ENCODE peak calls at places on chromosomes 7 and 10, in six cellular contexts. C, V, L, Y, D and O are unnamed samples.
A peak's percentile ranks its signal among the peaks of the same experiment; 100 is the strongest.

GRCh38 chr7:46814516-46815250 is 767.2 kb downstream of the TNS3 start:
- DNase-seq in C (no peak), V (no peak), L (no peak), Y (no peak), D (no peak), O (no peak)

GRCh38 chr7:131543298-131543697 is 13.1 kb downstream of the PODXL start:
- DNase-seq in C (no peak), V (no peak), L (no peak), Y (no peak), D (no peak), O (no peak)

GRCh38 chr10:75244487-75245353 is 9.0 kb upstream of the COMTD1 start:
- DNase-seq in C (no peak), V (no peak), L (no peak), Y (no peak), D (no peak), O (no peak)

GRCh38 chr10:32433542-32433941 is 12.4 kb upstream of the CCDC7 start:
- DNase-seq in C (no peak), V (no peak), L (no peak), Y (no peak), D (no peak), O (no peak)

GRCh38 chr7:17357952-17358351 is 59.5 kb downstream of the AHR start:
- DNase-seq in C (no peak), V (no peak), L (no peak), Y (no peak), D (no peak), O (no peak)

GRCh38 chr10:14820775-14821154 is 17.1 kb downstream of the CDNF start:
- DNase-seq in C (peak; percentile 92), V (peak; percentile 41), L (no peak), Y (no peak), D (no peak), O (no peak)

GRCh38 chr7:143360788-143361551 is 1.5 kb downstream of the FAM131B start:
- DNase-seq in C (no peak), V (no peak), L (no peak), Y (no peak), D (peak; percentile 64), O (no peak)

GRCh38 chr7:28292826-28293528 is 112.4 kb upstream of the JAZF1 start:
- DNase-seq in C (no peak), V (no peak), L (peak; percentile 4), Y (peak; percentile 5), D (no peak), O (no peak)

GRCh38 chr7:132298782-132299181 is 277.5 kb downstream of the PLXNA4 start:
- DNase-seq in C (peak; percentile 24), V (no peak), L (peak; percentile 85), Y (no peak), D (no peak), O (no peak)

GRCh38 chr7:130899638-130900401 is 165.8 kb upstream of the KLF14 start:
- DNase-seq in C (no peak), V (no peak), L (no peak), Y (no peak), D (no peak), O (no peak)

GRCh38 chr10:121152033-121152432 is 300.9 kb downstream of the WDR11 start:
- DNase-seq in C (no peak), V (no peak), L (no peak), Y (no peak), D (no peak), O (no peak)

GRCh38 chr7:22563621-22564241 is 63.7 kb upstream of the STEAP1B start:
- DNase-seq in C (no peak), V (peak; percentile 28), L (peak; percentile 62), Y (no peak), D (no peak), O (no peak)

GRCh38 chr7:125412890-125413665 is 483.5 kb upstream of the POT1 start:
- DNase-seq in C (no peak), V (no peak), L (no peak), Y (no peak), D (no peak), O (no peak)

GRCh38 chr7:2120251-2120660 is 112.5 kb downstream of the MAD1L1 start:
- DNase-seq in C (no peak), V (no peak), L (no peak), Y (no peak), D (no peak), O (no peak)

GRCh38 chr10:5611899-5612680 is 54.3 kb downstream of the ASB13 start:
- DNase-seq in C (no peak), V (no peak), L (no peak), Y (no peak), D (no peak), O (no peak)

GRCh38 chr10:63072951-63073350 is 60.2 kb upstream of the NRBF2 start:
- DNase-seq in C (no peak), V (no peak), L (no peak), Y (no peak), D (no peak), O (no peak)

GRCh38 chr7:23542752-23543151 is 11.0 kb upstream of the TRA2A start:
- DNase-seq in C (no peak), V (no peak), L (no peak), Y (no peak), D (no peak), O (no peak)

GRCh38 chr10:6119962-6120361 is 31.1 kb downstream of the RBM17 start:
- DNase-seq in C (no peak), V (no peak), L (no peak), Y (no peak), D (no peak), O (no peak)

GRCh38 chr10:120810298-120810697 is 40.9 kb upstream of the WDR11 start:
- DNase-seq in C (no peak), V (no peak), L (peak; percentile 31), Y (no peak), D (peak; percentile 42), O (no peak)

GRCh38 chr10:107442035-107442505 is 277.6 kb upstream of the SORCS1 start:
- DNase-seq in C (no peak), V (no peak), L (no peak), Y (peak; percentile 68), D (no peak), O (no peak)

GRCh38 chr10:62165803-62166202 is 102.8 kb downstream of the RTKN2 start:
- DNase-seq in C (no peak), V (no peak), L (no peak), Y (no peak), D (no peak), O (no peak)

GRCh38 chr10:18523025-18523424 is 128.4 kb downstream of the NSUN6 start:
- DNase-seq in C (no peak), V (no peak), L (peak; percentile 11), Y (no peak), D (no peak), O (no peak)

GRCh38 chr10:65570143-65571010 is 1355.5 kb upstream of the LRRTM3 start:
- DNase-seq in C (peak; percentile 72), V (peak; percentile 8), L (peak; percentile 51), Y (no peak), D (peak; percentile 51), O (peak; percentile 72)

GRCh38 chr7:77409739-77410545 is 6.2 kb downstream of the GSAP start:
- DNase-seq in C (peak; percentile 83), V (no peak), L (no peak), Y (no peak), D (no peak), O (no peak)

GRCh38 chr7:102220929-102221850 is 65.5 kb upstream of the SH2B2 start:
- DNase-seq in C (no peak), V (no peak), L (peak; percentile 69), Y (no peak), D (no peak), O (no peak)

GRCh38 chr10:126671402-126671975 is 996 bp upstream of the C10orf90 start:
- DNase-seq in C (no peak), V (no peak), L (no peak), Y (no peak), D (no peak), O (no peak)

GRCh38 chr10:126668505-126668904 is 2.0 kb downstream of the C10orf90 start:
- DNase-seq in C (no peak), V (no peak), L (no peak), Y (no peak), D (no peak), O (no peak)

GRCh38 chr10:126669188-126669587 is 1.3 kb downstream of the C10orf90 start:
- DNase-seq in C (no peak), V (no peak), L (no peak), Y (no peak), D (no peak), O (no peak)

GRCh38 chr10:126670886-126671285 is 393 bp upstream of the C10orf90 start:
- DNase-seq in C (no peak), V (no peak), L (no peak), Y (no peak), D (no peak), O (no peak)

GRCh38 chr10:126670056-126670743 is at the start of gene C10orf90:
- DNase-seq in C (no peak), V (no peak), L (no peak), Y (no peak), D (no peak), O (no peak)
- H3K27ac ChIP-seq in C (no peak within 1 kb of the TSS), V (no peak within 1 kb of the TSS), L (no peak within 1 kb of the TSS), Y (no peak within 1 kb of the TSS), D (no peak within 1 kb of the TSS), O (no peak within 1 kb of the TSS)

GRCh38 chr7:220151-220841 is 27.9 kb downstream of the FAM20C start:
- DNase-seq in C (peak; percentile 44), V (peak; percentile 70), L (no peak), Y (no peak), D (peak; percentile 75), O (no peak)
- TF ChIP-seq CTCF in C (no peak), V (peak; percentile 67), L (no peak), Y (no peak), D (peak; percentile 11), O (peak; percentile 9)

GRCh38 chr7:152367170-152367569 is 68.6 kb downstream of the KMT2C start:
- DNase-seq in C (no peak), V (no peak), L (no peak), Y (no peak), D (no peak), O (no peak)

GRCh38 chr7:152369518-152369917 is 66.3 kb downstream of the KMT2C start:
- DNase-seq in C (no peak), V (no peak), L (no peak), Y (no peak), D (no peak), O (no peak)

GRCh38 chr7:152365982-152366603 is 69.7 kb downstream of the KMT2C start:
- DNase-seq in C (no peak), V (no peak), L (no peak), Y (no peak), D (no peak), O (no peak)

GRCh38 chr7:152363798-152364197 is 72.0 kb downstream of the KMT2C start:
- DNase-seq in C (no peak), V (no peak), L (no peak), Y (no peak), D (no peak), O (no peak)

GRCh38 chr7:152366662-152367061 is 69.1 kb downstream of the KMT2C start:
- DNase-seq in C (no peak), V (no peak), L (peak; percentile 34), Y (no peak), D (no peak), O (no peak)
- TF ChIP-seq MAX in C (no peak), V (no peak), L (no peak), Y (no peak), D (no peak), O (no peak)

DNA sequence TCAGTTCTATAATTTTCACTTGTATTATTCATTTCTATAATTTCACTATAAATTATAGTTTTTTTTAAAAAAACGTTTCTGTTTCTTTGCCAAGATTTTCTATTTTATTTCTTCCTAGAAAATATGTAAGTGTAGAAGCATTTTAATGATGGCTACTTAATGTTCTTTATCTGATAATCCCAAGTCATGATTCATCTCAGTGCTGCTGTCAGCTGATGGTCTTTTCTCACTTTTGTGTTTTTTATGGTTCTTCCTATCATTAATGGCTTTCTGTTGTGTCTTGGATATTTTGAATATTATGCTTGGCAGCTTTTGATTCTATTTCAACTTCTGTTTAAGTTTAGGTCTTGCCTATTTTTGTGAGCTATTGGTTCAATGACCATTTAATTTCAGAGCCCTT is 268.6 kb downstream of the BAMBI start:
- DNase-seq in C (no peak), V (no peak), L (no peak), Y (no peak), D (no peak), O (no peak)
- H3K27ac ChIP-seq in C (peak overlapping the region; percentile 65), V (no peak overlapping the region), L (no peak overlapping the region), Y (no peak overlapping the region), D (no peak overlapping the region), O (no peak overlapping the region)